ENCODE peak calls at places on chromosomes 7 and 10, in five cellular contexts. U, I, D, R and J are unnamed samples. For H3K9me3, the result is how much of the 10 kb centered on the place peaks cover.

GRCh38 chr7:129354428-129355157 is 79.6 kb upstream of the STRIP2 start:
- DNase-seq in R (no peak), U (no peak), I (no peak), D (no peak), J (no peak)

GRCh38 chr10:97607076-97607635 is 17.6 kb downstream of the C10orf62 start:
- DNase-seq in U (no peak), D (no peak), I (no peak), R (peak), J (no peak)

GRCh38 chr7:37128644-37129043 is 320.0 kb downstream of the ELMO1 start:
- DNase-seq in U (no peak), I (no peak), D (peak), R (no peak), J (no peak)

GRCh38 chr7:29122081-29122480 is 24.3 kb downstream of the CPVL start:
- DNase-seq in R (no peak), U (no peak), D (no peak), I (no peak), J (no peak)

GRCh38 chr7:18590744-18591340 is 95.3 kb downstream of the HDAC9 start:
- DNase-seq in I (peak), D (no peak), R (no peak), U (no peak), J (no peak)

GRCh38 chr10:91758303-91759146 is 39.7 kb upstream of the TNKS2 start:
- DNase-seq in U (no peak), I (peak), D (no peak), R (no peak), J (no peak)

GRCh38 chr10:129807211-129807610 is 156.9 kb downstream of the EBF3 start:
- DNase-seq in R (no peak), U (no peak), D (no peak), I (no peak), J (no peak)

GRCh38 chr7:130880668-130881067 is 146.7 kb upstream of the KLF14 start:
- DNase-seq in R (no peak), D (peak), I (no peak), U (no peak), J (no peak)

GRCh38 chr10:71269301-71270288 is 49.5 kb upstream of the SLC29A3 start:
- DNase-seq in U (no peak), R (no peak), D (no peak), I (no peak), J (peak)

GRCh38 chr7:29309041-29309860 is 114.7 kb downstream of the CHN2 start:
- DNase-seq in R (no peak), D (no peak), U (no peak), I (no peak), J (no peak)

GRCh38 chr10:84226616-84227015 is 1.3 kb upstream of the LRIT2 start:
- DNase-seq in I (no peak), D (no peak), R (no peak), U (no peak), J (no peak)

GRCh38 chr7:13846386-13846785 is 143.1 kb downstream of the ETV1 start:
- DNase-seq in R (no peak), U (no peak), I (no peak), D (no peak), J (no peak)

GRCh38 chr10:3668276-3668960 is 116.6 kb downstream of the KLF6 start:
- DNase-seq in R (peak), I (peak), D (peak), U (no peak), J (no peak)

GRCh38 chr7:64533756-64534155 is 29.1 kb downstream of the ZNF680 start:
- DNase-seq in R (no peak), U (no peak), D (no peak), I (no peak), J (no peak)

GRCh38 chr7:141153231-141153630 is 79.4 kb downstream of the TMEM178B start:
- DNase-seq in I (no peak), D (no peak), R (no peak), U (no peak), J (no peak)

GRCh38 chr7:33186187-33186586 is 56.8 kb downstream of the BBS9 start:
- DNase-seq in U (no peak), D (no peak), I (no peak), R (no peak), J (no peak)

DNA sequence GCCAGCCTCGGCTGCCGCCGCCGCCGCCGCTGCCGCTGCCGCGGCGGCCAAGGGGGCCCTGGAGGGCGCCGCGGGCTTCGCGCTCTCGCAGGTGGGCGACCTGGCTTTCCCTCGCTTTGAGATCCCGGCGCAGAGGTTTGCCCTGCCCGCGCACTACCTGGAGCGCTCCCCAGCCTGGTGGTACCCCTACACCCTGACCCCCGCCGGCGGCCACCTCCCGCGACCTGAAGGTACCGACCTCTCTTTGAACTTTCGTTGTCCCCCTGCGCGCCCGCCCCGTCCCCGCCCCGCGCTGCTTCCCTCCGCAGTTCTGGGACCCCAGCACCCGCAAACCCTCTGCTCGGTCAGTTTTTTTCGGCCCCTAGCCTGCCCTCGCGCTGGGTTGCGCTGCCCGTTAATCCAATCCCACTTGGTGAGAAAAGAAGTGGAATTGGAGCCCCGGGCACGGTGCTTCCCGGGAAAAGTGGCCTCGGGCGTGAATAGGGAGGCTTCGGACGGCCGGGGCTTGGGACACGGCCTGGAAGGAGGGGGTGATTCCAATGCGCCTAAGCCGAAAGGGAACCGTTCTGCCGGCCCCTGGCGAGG is 543 bp downstream of the HMX3 start:
- DNase-seq in R (no peak), D (no peak), U (no peak), I (no peak), J (no peak)
- H3K4me3 ChIP-seq in R (no peak), D (no peak), U (peak), I (no peak), J (peak)

GRCh38 chr7:16357474-16357873 is 63.9 kb downstream of the CRPPA start:
- DNase-seq in I (no peak), U (no peak), R (no peak), D (no peak), J (no peak)
- H3K27ac ChIP-seq in I (no peak), U (no peak), R (no peak), D (no peak), J (no peak)

GRCh38 chr7:57367171-57367570 is 82.8 kb upstream of the ZNF716 start:
- DNase-seq in U (no peak), D (no peak), R (no peak), I (no peak), J (no peak)

GRCh38 chr7:57364933-57365710 is 84.9 kb upstream of the ZNF716 start:
- DNase-seq in U (no peak), R (no peak), I (no peak), D (no peak), J (no peak)

GRCh38 chr7:57370739-57371098 is 79.3 kb upstream of the ZNF716 start:
- DNase-seq in R (no peak), D (no peak), U (no peak), I (no peak), J (no peak)

GRCh38 chr7:57375783-57376182 is 74.2 kb upstream of the ZNF716 start:
- DNase-seq in D (peak), R (no peak), I (no peak), U (no peak), J (no peak)

DNA sequence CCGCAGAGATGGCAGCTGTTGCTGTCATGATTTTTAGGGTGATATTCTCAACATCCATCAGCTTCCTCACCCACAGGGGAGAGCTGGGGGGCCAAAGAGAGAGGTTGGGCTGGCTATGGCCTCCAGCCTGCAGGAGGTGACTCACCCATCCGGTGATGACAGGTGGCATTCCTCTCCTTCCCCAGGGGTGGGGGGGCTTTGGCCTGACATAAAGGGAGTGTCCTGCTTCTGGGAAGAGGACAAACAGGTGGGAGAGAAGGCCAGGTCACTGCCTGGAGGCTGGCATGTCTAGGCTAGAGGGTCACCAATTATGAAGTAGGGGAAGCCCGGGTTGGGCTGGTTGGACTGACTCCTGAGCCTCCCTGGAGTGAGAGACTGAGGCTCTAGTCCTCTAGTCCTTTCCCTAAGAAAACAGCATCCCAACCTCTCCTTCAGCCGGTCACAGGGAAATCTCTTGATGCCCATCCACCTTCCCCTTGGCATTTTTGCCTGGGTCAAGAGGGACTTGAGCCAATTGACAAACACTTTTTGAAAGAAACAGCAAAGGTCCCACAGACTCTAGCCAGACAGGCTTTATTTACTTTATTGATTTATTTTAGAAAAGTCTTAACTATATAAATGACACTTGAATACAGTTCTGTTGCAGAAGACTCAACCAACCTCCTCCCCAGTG is 79.8 kb upstream of the ZNF716 start:
- DNase-seq in U (no peak), I (no peak), D (no peak), R (no peak), J (no peak)
- H3K9me3 ChIP-seq in U (under half), I (under half), D (under half), R (under half), J (under half)

DNA sequence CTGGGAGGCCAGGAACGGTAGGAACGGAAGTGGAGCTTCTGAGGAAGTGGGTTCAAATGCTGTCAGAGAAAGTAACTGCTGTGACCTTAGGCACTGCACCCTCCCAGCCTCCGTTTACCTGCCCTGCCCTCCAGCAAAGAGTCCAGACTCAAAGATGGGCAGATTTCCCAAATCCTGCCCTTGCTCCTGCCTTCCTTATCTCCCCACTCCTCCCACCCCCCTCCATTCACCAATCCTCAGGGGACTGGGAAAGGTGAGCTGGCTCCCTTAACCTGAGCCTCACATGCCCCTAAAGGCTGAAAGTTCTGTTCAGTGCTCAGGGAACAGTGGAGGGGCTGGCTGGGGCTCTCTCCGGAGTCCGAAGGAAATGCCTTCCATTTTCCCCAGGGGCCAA is 161.6 kb downstream of the SH3PXD2A start:
- DNase-seq in U (no peak), R (no peak), I (no peak), D (no peak), J (no peak)
- H3K4me3 ChIP-seq in U (peak), R (no peak), I (no peak), D (no peak), J (no peak)